ENCODE peak calls at places on chromosomes 2 and 18, in ten cellular contexts. U, N, F, J, D, R, W, L, C and O are unnamed samples.

GRCh38 chr18:23106575-23106974 is 28.7 kb upstream of the CABLES1 start:
- DNase-seq in R (no peak), J (peak), U (no peak), D (peak), N (peak), F (no peak), W (peak), L (no peak), C (peak), O (no peak)

GRCh38 chr2:43129676-43130547 is 96.5 kb downstream of the ZFP36L2 start:
- DNase-seq in D (no peak), N (peak), W (peak), C (no peak), R (no peak), L (no peak), J (peak), U (no peak), F (no peak), O (no peak)

GRCh38 chr2:198356157-198356556 is 551.8 kb downstream of the PLCL1 start:
- DNase-seq in N (no peak), W (no peak), J (no peak), U (no peak), L (no peak), R (no peak), C (no peak), D (no peak), F (no peak), O (no peak)

GRCh38 chr2:56812432-56812831 is 628.6 kb downstream of the CCDC85A start:
- DNase-seq in W (no peak), U (no peak), R (no peak), L (no peak), C (no peak), N (no peak), F (no peak), J (no peak), D (no peak), O (no peak)

GRCh38 chr18:10453885-10454772 is at the start of gene APCDD1:
- DNase-seq in C (peak), F (no peak), U (no peak), D (no peak), N (peak), R (peak), L (no peak), J (no peak), W (peak), O (peak)

GRCh38 chr2:183255406-183255805 is 131.2 kb downstream of the NUP35 start:
- DNase-seq in C (no peak), R (no peak), D (no peak), J (no peak), L (no peak), U (no peak), F (no peak), N (no peak), W (no peak), O (no peak)

GRCh38 chr18:13500227-13500865 is 226.0 kb downstream of the FAM210A start:
- DNase-seq in W (peak), J (peak), D (peak), R (peak), F (no peak), U (no peak), N (peak), C (peak), L (no peak), O (no peak)

GRCh38 chr2:121362226-121362625 is 77.2 kb upstream of the TFCP2L1 start:
- DNase-seq in D (no peak), F (no peak), R (no peak), L (no peak), J (no peak), W (no peak), N (no peak), C (no peak), U (no peak), O (no peak)

GRCh38 chr2:118844261-118845004 is 3.0 kb downstream of the EN1 start:
- DNase-seq in U (no peak), D (no peak), W (no peak), C (no peak), N (no peak), R (no peak), J (no peak), L (no peak), F (no peak), O (no peak)
- H3K4me3 ChIP-seq in U (no peak), D (peak), W (no peak), C (no peak), N (no peak), R (no peak), J (no peak), L (no peak), F (no peak), O (no peak)

DNA sequence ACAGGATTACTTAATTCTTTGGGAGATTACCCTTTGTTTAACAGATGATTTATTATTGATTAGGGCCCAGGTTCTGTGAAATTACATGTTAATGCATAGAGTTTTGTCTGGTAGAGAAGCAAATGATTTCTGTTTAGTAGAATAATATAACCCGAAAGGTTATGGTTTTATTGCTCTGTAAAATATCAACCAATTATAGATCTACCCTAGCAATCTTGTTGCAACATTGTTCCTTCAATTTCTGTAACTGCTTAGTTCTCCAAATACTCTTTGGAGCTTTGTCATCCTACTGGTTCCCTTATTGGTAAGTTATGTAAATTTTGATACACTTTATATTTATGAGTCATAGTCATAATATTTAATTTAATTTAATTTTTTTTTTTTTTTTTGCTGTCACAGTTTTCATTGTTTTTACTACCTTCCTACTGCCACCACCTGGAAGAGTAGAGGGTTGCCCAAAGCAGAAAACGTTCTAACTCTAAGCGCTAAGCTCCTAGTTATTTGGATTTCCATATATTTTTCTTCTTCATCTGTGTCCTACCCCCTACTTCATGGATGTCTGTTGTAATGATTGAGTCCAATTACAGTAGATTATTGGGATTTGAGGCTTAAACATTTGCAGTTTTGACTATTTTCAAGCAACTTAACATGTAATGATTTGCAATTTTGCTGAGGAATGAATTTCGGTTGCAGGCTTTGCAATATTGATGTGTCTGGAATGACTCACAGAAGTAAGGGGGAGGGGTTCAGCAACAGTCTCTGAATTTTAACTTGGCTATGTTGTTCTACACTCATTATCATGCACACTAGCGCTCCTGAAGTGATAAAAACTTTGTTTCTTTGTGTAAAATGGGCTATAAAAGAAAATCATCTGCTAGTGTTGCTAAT is 51.0 kb downstream of the NABP1 start:
- DNase-seq in D (no peak), U (no peak), R (no peak), C (no peak), J (peak), L (no peak), F (no peak), W (no peak), N (peak), O (no peak)
- TF ChIP-seq CTCF in D (no peak), U (no peak), R (no peak), C (no peak), J (no peak), L (no peak), F (no peak), W (no peak), N (no peak), O (no peak)

DNA sequence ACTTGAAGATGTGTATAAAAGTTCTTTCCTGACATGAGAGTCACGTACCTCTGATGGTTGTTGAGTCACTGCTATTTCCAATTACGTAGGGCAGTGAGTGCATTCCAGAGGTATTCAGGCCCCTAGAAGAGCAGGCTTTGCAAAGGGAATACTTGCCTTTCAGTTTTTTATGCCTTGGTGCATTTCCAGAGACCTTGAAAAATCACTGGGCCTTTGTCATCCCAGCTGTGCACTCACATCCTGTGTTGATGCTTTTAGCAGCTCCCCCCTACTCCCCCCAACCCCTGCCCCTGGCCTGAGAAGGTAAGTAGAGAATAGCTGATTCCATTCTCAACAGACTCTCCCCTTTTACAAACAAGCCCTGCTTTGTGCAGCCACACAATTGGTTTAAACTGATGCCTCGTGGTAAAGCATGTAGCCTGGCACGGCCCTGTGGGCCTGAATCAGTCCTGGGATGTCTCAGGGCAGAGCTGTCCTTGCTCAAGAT is 174.2 kb downstream of the PRPF40A start:
- DNase-seq in U (no peak), J (peak), F (no peak), C (peak), N (peak), L (no peak), R (no peak), D (peak), W (peak), O (no peak)
- H3K4me3 ChIP-seq in U (no peak), J (no peak), F (no peak), C (no peak), N (no peak), L (no peak), R (no peak), D (no peak), W (no peak), O (no peak)

GRCh38 chr2:128591841-128592822 is 273.5 kb upstream of the HS6ST1 start:
- DNase-seq in J (no peak), F (no peak), C (no peak), D (no peak), W (no peak), R (no peak), L (no peak), N (peak), U (no peak), O (no peak)
- TF ChIP-seq CTCF in J (no peak), F (no peak), C (no peak), D (no peak), W (peak), R (no peak), L (no peak), N (no peak), U (no peak), O (peak)

GRCh38 chr2:151111599-151112278 is 149.9 kb downstream of the RBM43 start:
- DNase-seq in N (peak), U (no peak), D (peak), J (peak), L (no peak), C (peak), F (no peak), W (no peak), R (no peak), O (no peak)
- H3K4me3 ChIP-seq in N (no peak), U (no peak), D (no peak), J (no peak), L (no peak), C (no peak), F (no peak), W (no peak), R (no peak), O (no peak)